ENCODE peak calls at places on chromosomes 11 and 22, in four cellular contexts. W is cardiac muscle cell, F is aorta, J is HAP-1. M is an unnamed sample.

GRCh38 chr11:119697882-119698281 is 31.1 kb downstream of the NECTIN1 start:
- DNase-seq in W (no peak), F (no peak), J (no peak), M (no peak)

GRCh38 chr11:119590651-119591308 is 138.2 kb downstream of the NECTIN1 start:
- DNase-seq in W (no peak), F (no peak), J (peak), M (no peak)

GRCh38 chr22:36926309-36926708 is 12.9 kb downstream of the CSF2RB start:
- DNase-seq in W (no peak), F (no peak), J (no peak), M (no peak)

GRCh38 chr11:107271425-107271824 is 186.2 kb downstream of the CWF19L2 start:
- DNase-seq in W (no peak), F (no peak), J (no peak), M (no peak)

GRCh38 chr22:24421428-24421931 is 5.9 kb upstream of the ADORA2A start:
- DNase-seq in W (no peak), F (no peak), J (peak), M (no peak)

GRCh38 chr22:31585161-31585859 is 76.7 kb downstream of the PISD start:
- DNase-seq in W (no peak), F (no peak), J (no peak), M (no peak)

GRCh38 chr22:45911601-45912271 is 65.2 kb downstream of the WNT7B start:
- DNase-seq in W (no peak), F (no peak), J (no peak), M (no peak)

GRCh38 chr11:122229078-122229477 is 113.1 kb upstream of the BLID start:
- DNase-seq in W (no peak), F (no peak), J (no peak), M (no peak)

GRCh38 chr22:36860821-36861659 is at the start of gene NCF4:
- DNase-seq in W (no peak), F (peak), J (no peak), M (no peak)

GRCh38 chr11:21511835-21512440 is 680.9 kb upstream of the ANO5 start:
- DNase-seq in W (peak), F (peak), J (peak), M (no peak)

GRCh38 chr11:35623708-35624168 is 5.5 kb downstream of the FJX1 start:
- DNase-seq in W (peak), F (no peak), J (no peak), M (no peak)

GRCh38 chr22:22938672-22939536 is 51.3 kb downstream of the IGLL5 start:
- DNase-seq in W (no peak), F (no peak), J (no peak), M (no peak)

GRCh38 chr22:46233231-46233630 is 16.9 kb downstream of the CDPF1 start:
- DNase-seq in W (no peak), F (peak), J (peak), M (no peak)

DNA sequence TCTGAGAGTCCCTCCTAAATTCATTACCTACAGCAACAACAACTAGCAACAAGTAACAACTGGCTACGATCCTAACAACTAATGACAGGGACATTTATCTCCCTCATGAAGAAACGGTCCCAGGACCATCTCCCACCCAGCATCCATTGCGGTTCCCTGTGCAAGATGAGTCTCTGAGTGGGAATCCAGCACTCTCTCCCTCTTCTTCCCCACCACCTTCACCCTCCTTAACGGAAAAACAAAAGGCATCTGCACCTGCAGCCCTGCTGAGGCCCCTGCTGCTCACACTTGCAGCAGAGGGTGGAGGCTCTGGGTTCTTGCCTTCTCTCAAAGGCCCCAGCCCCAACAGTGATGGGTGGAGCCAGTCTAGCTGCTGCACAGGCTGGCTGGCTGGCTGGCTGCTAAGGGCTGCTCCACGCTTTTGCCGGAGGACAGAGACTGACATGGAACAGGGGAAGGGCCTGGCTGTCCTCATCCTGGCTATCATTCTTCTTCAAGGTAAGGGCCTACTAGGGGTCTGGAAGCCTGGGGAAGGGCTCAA is at the start of gene CD3G:
- DNase-seq in W (no peak), F (no peak), J (no peak), M (no peak)
- H3K4me3 ChIP-seq in W (no peak), F (no peak), J (no peak), M (no peak)

DNA sequence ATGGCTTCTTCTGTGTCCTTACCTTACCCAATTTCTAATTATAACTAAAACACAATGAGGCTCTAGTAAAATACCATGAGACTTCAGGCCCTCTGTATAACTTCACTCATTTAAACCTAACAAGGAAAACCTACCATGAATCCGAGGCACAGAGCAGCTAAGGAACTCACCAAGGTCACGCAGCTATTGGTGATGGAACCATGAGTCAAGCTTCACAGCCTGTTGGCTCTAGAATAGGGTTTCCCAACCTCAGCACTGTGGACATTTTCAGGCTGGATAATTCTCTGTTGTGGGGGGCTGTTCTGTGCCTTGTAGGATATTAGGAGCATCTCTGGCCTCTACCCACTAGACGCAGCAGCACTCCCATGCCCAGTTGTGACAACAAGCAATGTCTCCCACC is 75.7 kb downstream of the TIMP3 start:
- DNase-seq in W (no peak), F (no peak), J (no peak), M (no peak)
- H3K4me3 ChIP-seq in W (no peak), F (no peak), J (no peak), M (no peak)

GRCh38 chr11:64150051-64150450 is 15.9 kb downstream of the MACROD1 start:
- DNase-seq in W (no peak), F (no peak), J (no peak), M (no peak)
- H3K4me3 ChIP-seq in W (no peak), F (no peak), J (no peak), M (no peak)

GRCh38 chr11:131745405-131745804 is 375.0 kb downstream of the NTM start:
- DNase-seq in W (no peak), F (no peak), J (no peak), M (no peak)
- H3K4me3 ChIP-seq in W (no peak), F (no peak), J (no peak), M (no peak)

GRCh38 chr11:105040703-105041102 is 4.4 kb downstream of the CARD16 start:
- DNase-seq in W (no peak), F (no peak), J (no peak), M (no peak)

GRCh38 chr11:105042178-105042577 is 3.0 kb downstream of the CARD16 start:
- DNase-seq in W (no peak), F (no peak), J (no peak), M (no peak)

GRCh38 chr11:105051559-105051958 is 6.4 kb upstream of the CARD16 start:
- DNase-seq in W (no peak), F (no peak), J (no peak), M (no peak)

GRCh38 chr11:105046898-105047579 is 1.9 kb upstream of the CARD16 start:
- DNase-seq in W (no peak), F (peak), J (no peak), M (no peak)

GRCh38 chr11:105045897-105046296 is 762 bp upstream of the CARD16 start:
- DNase-seq in W (no peak), F (no peak), J (no peak), M (no peak)
- H3K4me3 ChIP-seq in W (no peak), F (no peak), J (no peak), M (no peak)

DNA sequence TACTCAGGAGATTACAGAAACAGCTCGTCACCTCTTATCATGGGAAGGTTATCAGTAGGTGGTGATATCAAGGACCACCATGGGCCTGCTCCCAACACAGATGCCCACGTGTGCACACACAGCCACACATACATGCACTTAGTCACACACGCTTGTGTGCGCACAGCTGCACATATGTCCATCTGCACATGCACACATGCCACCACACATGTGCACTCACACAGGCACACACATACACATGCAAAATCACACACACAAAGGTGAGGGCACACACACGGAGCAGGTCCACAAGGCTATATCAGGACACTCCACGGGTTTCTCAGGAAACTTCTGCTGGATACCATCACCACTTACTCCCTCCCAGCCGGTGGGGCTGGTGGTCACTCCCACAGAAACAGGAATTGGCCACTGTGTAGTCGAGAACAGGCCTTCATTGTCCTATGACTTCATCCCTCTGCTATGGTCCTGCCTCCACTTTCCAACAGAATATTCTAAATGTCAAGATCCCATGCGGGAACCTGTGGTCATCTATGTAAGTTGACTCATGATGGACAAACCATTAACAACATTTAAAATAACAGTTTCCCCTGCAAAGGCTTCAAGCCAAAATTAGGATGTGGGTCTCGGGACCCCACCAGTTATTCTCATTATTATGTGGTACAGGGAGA is 2.2 kb downstream of the C11orf24 start:
- DNase-seq in W (no peak), F (no peak), J (no peak), M (no peak)
- H3K4me3 ChIP-seq in W (no peak), F (no peak), J (no peak), M (peak)

DNA sequence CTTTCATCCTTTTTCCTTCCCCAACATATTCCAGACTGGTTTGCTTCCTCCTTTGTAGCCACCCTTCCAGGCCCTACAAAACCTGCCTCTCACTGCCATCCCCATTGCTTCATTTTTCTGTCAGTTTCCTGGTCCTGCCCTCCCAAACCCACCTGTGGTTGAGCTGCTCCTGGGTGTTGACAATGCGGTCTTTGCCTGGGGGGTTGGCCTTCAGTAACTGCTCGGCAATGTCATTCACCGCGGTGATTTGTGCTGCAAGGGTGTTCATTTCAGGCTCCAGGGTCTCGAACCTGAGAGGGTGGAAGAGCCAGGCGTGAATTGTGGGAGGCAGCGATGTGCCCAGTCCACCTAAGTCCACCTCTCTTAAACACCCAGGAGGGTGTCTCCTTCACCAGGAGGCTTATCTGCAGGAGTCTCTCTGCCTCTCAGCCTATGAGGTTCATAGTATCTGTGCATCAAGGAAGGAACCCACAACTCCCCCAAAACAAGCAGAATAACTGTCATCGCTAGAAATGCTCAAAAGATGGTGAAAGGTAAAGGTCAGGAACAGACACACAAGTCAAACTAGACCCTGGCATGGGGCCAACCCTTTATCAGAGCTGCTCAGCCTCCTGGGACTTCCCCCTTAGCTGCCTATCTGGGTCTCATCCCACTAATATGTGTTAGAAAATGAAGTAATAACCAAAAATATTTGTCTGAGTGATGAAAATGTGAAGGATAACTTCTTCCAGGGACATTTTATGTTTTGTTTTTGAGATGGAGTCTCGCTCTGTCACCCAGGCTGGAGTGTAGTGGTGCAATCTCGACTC is 23.9 kb upstream of the RBM4B start:
- DNase-seq in W (peak), F (no peak), J (no peak), M (no peak)
- H3K4me3 ChIP-seq in W (no peak), F (no peak), J (no peak), M (no peak)

DNA sequence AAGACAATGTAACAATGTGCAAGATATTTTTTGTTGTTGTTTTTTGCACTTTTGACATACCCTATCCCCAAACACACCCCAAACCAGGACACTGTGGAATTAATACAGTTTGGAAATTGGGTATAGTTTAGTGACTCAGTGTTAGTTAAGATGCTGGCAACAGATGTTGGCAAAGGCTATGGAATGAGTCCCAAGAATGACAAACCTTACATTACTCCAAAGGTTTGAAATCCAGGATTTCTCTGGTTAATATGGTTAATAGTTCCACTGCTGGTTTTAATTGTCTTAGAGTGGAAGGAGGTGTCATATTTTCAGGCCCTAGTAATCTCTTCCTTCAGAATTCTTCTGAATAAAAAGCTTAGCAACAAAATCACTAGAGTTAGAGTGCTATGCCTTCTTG is 805 bp downstream of the LPXN start:
- DNase-seq in W (no peak), F (no peak), J (no peak), M (no peak)
- H3K4me3 ChIP-seq in W (no peak), F (no peak), J (no peak), M (peak)

DNA sequence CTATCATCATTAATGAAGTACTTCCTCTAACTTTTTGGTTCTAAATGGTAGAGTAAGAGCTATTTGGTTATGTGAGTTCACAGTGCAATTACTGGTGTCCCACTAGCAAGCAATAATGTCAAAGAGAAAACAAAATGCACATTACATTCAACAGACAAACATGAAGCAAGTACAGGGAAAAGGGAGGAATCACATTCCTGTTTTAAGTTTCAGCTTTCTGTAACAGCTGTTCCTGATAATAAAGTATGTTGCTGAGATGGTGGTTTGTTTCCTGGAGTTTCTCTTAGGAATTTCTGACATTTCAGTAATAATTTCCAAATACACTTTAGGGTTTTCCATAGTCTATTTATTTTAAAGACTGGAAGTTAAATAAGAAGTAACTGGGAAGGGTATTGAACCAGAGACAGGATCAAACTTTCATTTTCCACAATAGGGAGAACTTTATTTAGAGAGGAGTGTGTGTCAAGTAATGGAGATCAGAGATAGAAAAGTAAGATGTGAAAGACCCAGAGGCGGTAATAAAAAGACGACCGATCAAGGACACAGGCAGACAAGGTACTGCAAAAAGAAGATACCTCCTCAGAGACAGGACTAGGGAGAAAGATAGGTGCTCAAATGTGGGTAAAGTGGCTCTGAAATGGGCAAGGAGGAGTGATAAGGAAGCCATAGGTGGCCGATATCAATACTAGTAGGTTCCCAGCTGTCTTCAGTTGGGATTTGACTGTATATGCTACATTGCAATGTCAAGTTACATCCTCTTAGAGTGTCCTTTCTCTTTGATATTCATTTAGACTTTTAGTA is 20.8 kb upstream of the CLNS1A start:
- DNase-seq in W (no peak), F (no peak), J (no peak), M (no peak)
- H3K4me3 ChIP-seq in W (no peak), F (no peak), J (no peak), M (no peak)

M was measured in coronary artery.